ENCODE peak calls at places on chromosomes 16 and 17, in nine cellular contexts. C, X, S, E, I, T, Y, V and R are unnamed samples.

GRCh38 chr17:67095803-67096202 is 51.4 kb downstream of the CACNG1 start:
- DNase-seq in C (no peak), X (no peak), S (no peak), E (peak; percentile 58), I (peak; percentile 11), T (no peak), Y (peak; percentile 58), V (no peak), R (no peak)

GRCh38 chr17:77695386-77695785 is 263.1 kb upstream of the TNRC6C start:
- DNase-seq in C (no peak), X (no peak), S (no peak), E (no peak), I (no peak), T (no peak), Y (no peak), V (no peak), R (no peak)

GRCh38 chr17:17766351-17767095 is 70.3 kb downstream of the SREBF1 start:
- DNase-seq in C (no peak), X (no peak), S (no peak), E (peak; percentile 49), I (no peak), T (no peak), Y (no peak), V (no peak), R (no peak)

GRCh38 chr16:70416748-70417616 is 21.9 kb downstream of the ST3GAL2 start:
- DNase-seq in C (no peak), X (no peak), S (no peak), E (no peak), I (no peak), T (peak; percentile 39), Y (no peak), V (no peak), R (no peak)

GRCh38 chr16:12119562-12119961 is 143.0 kb downstream of the SNX29 start:
- DNase-seq in C (peak; percentile 32), X (no peak), S (no peak), E (peak; percentile 59), I (peak; percentile 51), T (peak; percentile 35), Y (peak; percentile 47), V (peak; percentile 29), R (no peak)

GRCh38 chr17:67280279-67280678 is 35.3 kb upstream of the HELZ start:
- DNase-seq in C (peak; percentile 59), X (no peak), S (no peak), E (no peak), I (no peak), T (no peak), Y (peak; percentile 67), V (peak; percentile 32), R (no peak)

GRCh38 chr17:60391419-60392041 is 403 bp downstream of the USP32 start:
- DNase-seq in C (no peak), X (no peak), S (peak; percentile 65), E (no peak), I (no peak), T (no peak), Y (no peak), V (no peak), R (peak; percentile 72)

GRCh38 chr16:12436201-12436657 is 367.5 kb downstream of the CPPED1 start:
- DNase-seq in C (no peak), X (no peak), S (peak; percentile 54), E (no peak), I (no peak), T (no peak), Y (no peak), V (no peak), R (peak; percentile 15)

GRCh38 chr17:60356947-60357346 is 35.0 kb downstream of the USP32 start:
- DNase-seq in C (peak; percentile 25), X (no peak), S (no peak), E (no peak), I (no peak), T (no peak), Y (peak; percentile 74), V (no peak), R (no peak)

GRCh38 chr16:30766206-30766921 is 4.2 kb downstream of the RNF40 start:
- DNase-seq in C (peak; percentile 11), X (peak; percentile 35), S (no peak), E (no peak), I (no peak), T (no peak), Y (no peak), V (no peak), R (no peak)

GRCh38 chr16:14486520-14487303 is 143.3 kb downstream of the PARN start:
- DNase-seq in C (peak; percentile 97), X (peak; percentile 52), S (no peak), E (peak; percentile 97), I (peak; percentile 92), T (peak; percentile 89), Y (peak; percentile 98), V (peak; percentile 87), R (no peak)

GRCh38 chr16:77514500-77515225 is 79.8 kb upstream of the ADAMTS18 start:
- DNase-seq in C (no peak), X (no peak), S (no peak), E (no peak), I (no peak), T (no peak), Y (no peak), V (no peak), R (no peak)

DNA sequence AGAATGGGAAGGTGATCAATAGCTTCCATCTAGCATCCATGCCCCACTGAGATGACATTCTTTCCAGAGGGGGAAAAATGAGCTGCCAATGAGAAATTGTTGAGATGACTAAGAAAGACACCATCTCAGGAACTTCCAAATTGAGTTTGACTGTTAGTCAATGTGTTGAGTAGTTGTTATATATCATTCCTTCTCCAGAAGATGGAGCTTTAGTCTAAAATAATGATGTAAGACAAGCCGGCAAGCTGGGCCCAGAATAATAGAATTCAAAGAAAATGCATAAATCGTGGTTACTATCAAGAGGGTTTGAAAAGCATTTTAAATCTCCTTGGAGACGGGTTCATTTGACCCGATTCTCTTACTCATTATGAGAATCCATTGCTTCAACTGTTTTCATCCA is 71.0 kb upstream of the ATF7IP2 start:
- DNase-seq in C (no peak), X (no peak), S (no peak), E (no peak), I (peak; percentile 36), T (no peak), Y (peak; percentile 8), V (no peak), R (no peak)
- TF ChIP-seq CTCF in C (no peak), X (no peak), S (no peak), E (no peak), I (peak; percentile 48), T (no peak), Y (no peak), V (no peak), R (no peak)

GRCh38 chr17:28549274-28550132 is 2.9 kb downstream of the UNC119 start:
- DNase-seq in C (no peak), X (no peak), S (no peak), E (no peak), I (no peak), T (no peak), Y (no peak), V (no peak), R (no peak)

GRCh38 chr17:28547623-28548416 is 4.6 kb downstream of the UNC119 start:
- DNase-seq in C (peak; percentile 80), X (peak; percentile 82), S (peak; percentile 93), E (peak; percentile 85), I (peak; percentile 81), T (peak; percentile 87), Y (peak; percentile 60), V (peak; percentile 73), R (peak; percentile 90)

GRCh38 chr17:28547096-28547622 is 5.3 kb downstream of the UNC119 start:
- DNase-seq in C (no peak), X (no peak), S (no peak), E (no peak), I (no peak), T (no peak), Y (no peak), V (no peak), R (no peak)

GRCh38 chr17:28550858-28551257 is 1.6 kb downstream of the UNC119 start:
- DNase-seq in C (no peak), X (no peak), S (no peak), E (no peak), I (no peak), T (no peak), Y (no peak), V (no peak), R (no peak)

DNA sequence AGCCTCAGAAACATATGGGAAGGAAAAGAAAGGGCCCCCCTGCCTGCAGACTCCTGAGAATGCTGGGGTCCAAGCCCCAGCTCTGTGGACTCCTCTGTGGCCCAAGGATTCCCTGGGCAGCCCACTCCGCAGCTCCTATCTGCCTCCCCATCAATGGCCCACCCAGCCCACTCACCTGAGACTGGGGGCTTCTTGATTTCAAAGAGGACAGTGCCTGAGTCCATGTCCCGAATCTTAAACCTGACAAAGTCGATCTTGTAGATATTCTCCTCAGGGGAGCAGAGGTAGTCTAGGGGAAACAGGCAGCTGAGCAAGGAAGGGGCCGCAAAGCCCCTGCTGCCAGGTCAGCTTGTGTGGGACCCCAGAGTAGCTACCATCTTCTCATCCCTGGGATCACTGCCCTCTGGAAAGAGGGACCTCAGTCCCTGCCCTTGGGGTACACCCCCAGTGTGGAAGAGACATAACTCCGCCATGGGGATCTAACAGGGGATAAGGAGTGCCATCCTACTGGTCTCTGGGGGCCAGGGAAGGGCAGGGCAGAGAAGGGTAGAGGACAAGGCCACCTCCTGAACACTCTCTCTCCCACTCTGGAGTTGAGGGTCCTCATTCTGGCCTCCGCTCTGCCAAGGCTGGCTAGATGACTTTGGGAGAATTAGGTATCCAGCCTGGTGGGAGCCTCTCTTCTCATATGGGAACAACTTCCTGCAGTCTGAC is 3.9 kb downstream of the UNC119 start:
- DNase-seq in C (no peak), X (no peak), S (no peak), E (no peak), I (no peak), T (no peak), Y (no peak), V (no peak), R (no peak)
- TF ChIP-seq CTCF in C (no peak), X (peak; percentile 5), S (no peak), E (no peak), I (peak; percentile 3), T (no peak), Y (no peak), V (no peak), R (peak; percentile 57)

DNA sequence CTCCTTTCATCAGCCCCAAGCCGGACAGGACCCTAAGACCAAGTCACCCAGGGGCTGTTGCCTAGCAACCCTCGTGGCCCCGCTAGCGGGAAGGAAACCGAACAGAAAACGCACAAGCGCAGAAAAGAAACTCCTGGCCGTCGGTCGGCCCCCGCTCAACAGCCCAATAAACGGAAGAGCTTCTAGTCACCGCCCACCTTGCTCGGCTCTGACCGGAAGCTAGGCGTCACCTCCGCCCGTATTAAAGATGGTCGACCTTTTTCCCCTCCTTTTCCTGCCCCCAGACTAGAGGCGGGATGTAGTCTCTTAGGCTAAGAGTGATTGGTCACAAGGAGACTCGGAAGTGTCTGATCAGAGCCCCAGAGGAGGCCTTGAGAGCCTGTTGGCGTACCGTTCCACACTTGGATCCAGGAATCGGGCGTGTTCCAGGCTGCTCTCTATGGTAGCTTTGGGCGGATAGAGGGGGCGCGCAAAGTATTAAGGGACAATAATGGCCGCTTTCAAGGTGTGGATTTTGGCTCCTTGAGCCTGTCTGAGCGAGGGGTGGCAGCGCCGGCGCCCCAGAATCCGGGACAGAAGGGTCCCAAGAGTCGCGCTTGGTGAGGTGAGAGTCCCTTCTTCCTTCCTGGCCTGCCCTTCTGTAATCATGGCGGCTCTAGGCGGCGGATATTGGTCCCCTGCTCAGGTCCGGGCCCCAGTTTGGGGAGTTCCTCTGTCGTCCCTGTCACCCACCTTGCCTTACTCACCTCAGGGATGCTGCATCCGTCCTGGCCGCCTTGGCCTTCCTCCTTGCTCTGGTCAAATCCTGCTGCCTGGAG is at the start of the genes DHX38 and TXNL4B:
- DNase-seq in C (peak; percentile 96), X (peak; percentile 95), S (peak; percentile 93), E (peak; percentile 99), I (peak; percentile 96), T (peak; percentile 96), Y (peak; percentile 99), V (peak; percentile 97), R (peak; percentile 89)
- TF ChIP-seq CTCF in C (no peak), X (no peak), S (no peak), E (no peak), I (no peak), T (no peak), Y (no peak), V (no peak), R (no peak)

GRCh38 chr17:50111687-50112655 is 16.8 kb downstream of the PDK2 start:
- DNase-seq in C (peak; percentile 88), X (no peak), S (no peak), E (no peak), I (no peak), T (no peak), Y (no peak), V (peak; percentile 85), R (no peak)
- TF ChIP-seq CTCF in C (no peak), X (no peak), S (no peak), E (no peak), I (no peak), T (no peak), Y (no peak), V (no peak), R (no peak)